ENCODE peak calls at places on chromosomes 16 and 17, in nine cellular contexts. One of them, this sample, is unnamed.

GRCh38 chr16:10003486-10003885 is 178.7 kb downstream of the GRIN2A start:
- DNase-seq in HCT116: no peak
- DNase-seq in bronchial epithelial cell: no peak
- DNase-seq in hippocampal formation: peak
- DNase-seq in left cardiac atrium: no peak
- DNase-seq in activated effector memory CD4-positive, alpha-beta T cell treated with Interleukin-2 at 50 U/mL for 16 hours: no peak
- DNase-seq in left ventricle myocardium inferior: no peak
- DNase-seq in heart left ventricle: no peak
- DNase-seq in caudate nucleus: peak
- DNase-seq in this sample: no peak

GRCh38 chr16:48612621-48613020 is 2.6 kb upstream of the N4BP1 start:
- DNase-seq in caudate nucleus: no peak
- DNase-seq in activated effector memory CD4-positive, alpha-beta T cell treated with Interleukin-2 at 50 U/mL for 16 hours: peak
- DNase-seq in bronchial epithelial cell: peak
- DNase-seq in HCT116: no peak
- DNase-seq in hippocampal formation: no peak
- DNase-seq in left ventricle myocardium inferior: no peak
- DNase-seq in left cardiac atrium: no peak
- DNase-seq in heart left ventricle: no peak
- DNase-seq in this sample: no peak

GRCh38 chr17:52027620-52028019 is 130.9 kb downstream of the CA10 start:
- DNase-seq in bronchial epithelial cell: peak
- DNase-seq in HCT116: no peak
- DNase-seq in heart left ventricle: no peak
- DNase-seq in caudate nucleus: no peak
- DNase-seq in left ventricle myocardium inferior: no peak
- DNase-seq in activated effector memory CD4-positive, alpha-beta T cell treated with Interleukin-2 at 50 U/mL for 16 hours: no peak
- DNase-seq in left cardiac atrium: no peak
- DNase-seq in hippocampal formation: no peak
- DNase-seq in this sample: peak

GRCh38 chr16:14334366-14335105 is 263.4 kb downstream of the MRTFB start:
- DNase-seq in bronchial epithelial cell: peak
- DNase-seq in left ventricle myocardium inferior: no peak
- DNase-seq in heart left ventricle: no peak
- DNase-seq in HCT116: no peak
- DNase-seq in hippocampal formation: no peak
- DNase-seq in activated effector memory CD4-positive, alpha-beta T cell treated with Interleukin-2 at 50 U/mL for 16 hours: no peak
- DNase-seq in caudate nucleus: no peak
- DNase-seq in left cardiac atrium: no peak
- DNase-seq in this sample: peak

GRCh38 chr16:57297856-57298255 is 13.4 kb upstream of the PLLP start:
- DNase-seq in left cardiac atrium: no peak
- DNase-seq in activated effector memory CD4-positive, alpha-beta T cell treated with Interleukin-2 at 50 U/mL for 16 hours: peak
- DNase-seq in caudate nucleus: no peak
- DNase-seq in hippocampal formation: no peak
- DNase-seq in heart left ventricle: no peak
- DNase-seq in left ventricle myocardium inferior: no peak
- DNase-seq in bronchial epithelial cell: no peak
- DNase-seq in HCT116: no peak
- DNase-seq in this sample: no peak

GRCh38 chr17:76136276-76137025 is 4.6 kb downstream of the FOXJ1 start:
- DNase-seq in HCT116: no peak
- DNase-seq in bronchial epithelial cell: no peak
- DNase-seq in caudate nucleus: no peak
- DNase-seq in heart left ventricle: no peak
- DNase-seq in left cardiac atrium: no peak
- DNase-seq in left ventricle myocardium inferior: no peak
- DNase-seq in hippocampal formation: no peak
- DNase-seq in activated effector memory CD4-positive, alpha-beta T cell treated with Interleukin-2 at 50 U/mL for 16 hours: no peak
- DNase-seq in this sample: no peak

GRCh38 chr16:4376126-4376819 is 4.6 kb downstream of the VASN start:
- DNase-seq in left ventricle myocardium inferior: peak
- DNase-seq in left cardiac atrium: peak
- DNase-seq in hippocampal formation: peak
- DNase-seq in HCT116: no peak
- DNase-seq in bronchial epithelial cell: no peak
- DNase-seq in caudate nucleus: peak
- DNase-seq in activated effector memory CD4-positive, alpha-beta T cell treated with Interleukin-2 at 50 U/mL for 16 hours: no peak
- DNase-seq in heart left ventricle: peak
- DNase-seq in this sample: peak

GRCh38 chr17:1511290-1511689 is 5.1 kb downstream of the INPP5K start:
- DNase-seq in hippocampal formation: no peak
- DNase-seq in left cardiac atrium: peak
- DNase-seq in bronchial epithelial cell: peak
- DNase-seq in left ventricle myocardium inferior: peak
- DNase-seq in HCT116: no peak
- DNase-seq in caudate nucleus: no peak
- DNase-seq in activated effector memory CD4-positive, alpha-beta T cell treated with Interleukin-2 at 50 U/mL for 16 hours: no peak
- DNase-seq in heart left ventricle: peak
- DNase-seq in this sample: peak

GRCh38 chr17:78241277-78242023 is 10.0 kb downstream of the TMEM235 start:
- DNase-seq in hippocampal formation: peak
- DNase-seq in left cardiac atrium: no peak
- DNase-seq in left ventricle myocardium inferior: no peak
- DNase-seq in heart left ventricle: no peak
- DNase-seq in HCT116: peak
- DNase-seq in bronchial epithelial cell: no peak
- DNase-seq in caudate nucleus: peak
- DNase-seq in activated effector memory CD4-positive, alpha-beta T cell treated with Interleukin-2 at 50 U/mL for 16 hours: no peak
- DNase-seq in this sample: peak

This sample was measured in choroid plexus epithelial cell.